ENCODE peak calls at places on chromosome 9, in six cellular contexts. R is uterus, C is right lobe of liver, Y is body of pancreas, T is A549, M is stomach. E is an unnamed sample. For H3K4me1, the result is how much of the 10 kb centered on the place peaks cover.

GRCh38 chr9:115514454-115514853 is 396.5 kb upstream of the TNC start:
- DNase-seq in R (no peak), C (no peak), Y (no peak), T (no peak), M (no peak), E (no peak)

GRCh38 chr9:96777539-96777864 is 385 bp downstream of the ZNF510 start:
- DNase-seq in R (no peak), C (no peak), Y (no peak), T (no peak), M (no peak), E (no peak)

GRCh38 chr9:124045076-124045829 is 33.7 kb downstream of the LHX2 start:
- DNase-seq in R (peak), C (peak), Y (peak), T (no peak), M (peak), E (peak)

GRCh38 chr9:33752130-33752637 is 43.2 kb upstream of the PRSS3 start:
- DNase-seq in R (no peak), C (no peak), Y (no peak), T (peak), M (no peak), E (no peak)

GRCh38 chr9:79617395-79617794 is 45.6 kb downstream of the TLE4 start:
- DNase-seq in R (peak), C (peak), Y (peak), T (no peak), M (peak), E (no peak)

GRCh38 chr9:113436753-113437515 is 26.4 kb downstream of the C9orf43 start:
- DNase-seq in R (no peak), C (no peak), Y (no peak), T (peak), M (no peak), E (no peak)

GRCh38 chr9:100426532-100427365 is at the start of gene MSANTD3:
- DNase-seq in R (peak), C (peak), Y (peak), T (peak), M (peak), E (peak)

GRCh38 chr9:92590386-92590785 is 54.6 kb upstream of the ECM2 start:
- DNase-seq in R (peak), C (no peak), Y (peak), T (no peak), M (no peak), E (peak)

GRCh38 chr9:33263131-33263935 is 1.2 kb downstream of the BAG1 start:
- DNase-seq in R (peak), C (peak), Y (peak), T (no peak), M (no peak), E (peak)

GRCh38 chr9:136977223-136978072 is at the start of gene PTGDS:
- DNase-seq in R (peak), C (no peak), Y (no peak), T (no peak), M (no peak), E (no peak)

GRCh38 chr9:94159069-94159915 is 75.0 kb downstream of the PTPDC1 start:
- DNase-seq in R (no peak), C (no peak), Y (no peak), T (no peak), M (no peak), E (no peak)

GRCh38 chr9:22278426-22278825 is 168.2 kb upstream of the DMRTA1 start:
- DNase-seq in R (no peak), C (no peak), Y (no peak), T (no peak), M (no peak), E (no peak)

GRCh38 chr9:131997779-131998178 is 81.9 kb downstream of the MED27 start:
- DNase-seq in R (peak), C (no peak), Y (peak), T (no peak), M (peak), E (peak)

GRCh38 chr9:17656889-17657288 is 78.0 kb downstream of the SH3GL2 start:
- DNase-seq in R (no peak), C (no peak), Y (no peak), T (no peak), M (no peak), E (no peak)

GRCh38 chr9:95089916-95090791 is 227.4 kb downstream of the FANCC start:
- DNase-seq in R (no peak), C (peak), Y (peak), T (peak), M (peak), E (peak)

GRCh38 chr9:27489087-27489876 is 34.8 kb upstream of the IFNK start:
- DNase-seq in R (no peak), C (no peak), Y (no peak), T (no peak), M (no peak), E (no peak)

GRCh38 chr9:91187965-91188344 is 173.8 kb downstream of the AUH start:
- DNase-seq in R (no peak), C (no peak), Y (no peak), T (no peak), M (no peak), E (no peak)

GRCh38 chr9:112380771-112381181 is 868 bp downstream of the HSDL2 start:
- DNase-seq in R (no peak), C (no peak), Y (no peak), T (peak), M (no peak), E (no peak)

GRCh38 chr9:94757158-94757557 is 30.7 kb downstream of the AOPEP start:
- DNase-seq in R (no peak), C (no peak), Y (no peak), T (no peak), M (no peak), E (no peak)

GRCh38 chr9:84731696-84732095 is 62.2 kb downstream of the NTRK2 start:
- DNase-seq in R (no peak), C (no peak), Y (no peak), T (no peak), M (no peak), E (no peak)

GRCh38 chr9:94082956-94083355 is 1.3 kb upstream of the PTPDC1 start:
- DNase-seq in R (no peak), C (no peak), Y (no peak), T (no peak), M (no peak), E (no peak)

GRCh38 chr9:84374516-84374915 is 34.0 kb upstream of the SLC28A3 start:
- DNase-seq in R (no peak), C (no peak), Y (no peak), T (no peak), M (no peak), E (no peak)

GRCh38 chr9:109297899-109298298 is 23.0 kb downstream of the EPB41L4B start:
- DNase-seq in R (no peak), C (no peak), Y (no peak), T (peak), M (no peak), E (no peak)

GRCh38 chr9:134983094-134983493 is 65.4 kb upstream of the FCN1 start:
- DNase-seq in R (no peak), C (peak), Y (no peak), T (no peak), M (peak), E (no peak)

GRCh38 chr9:38435526-38435925 is 11.3 kb upstream of the IGFBPL1 start:
- DNase-seq in R (no peak), C (no peak), Y (no peak), T (no peak), M (no peak), E (no peak)

GRCh38 chr9:111038336-111039202 is at the start of gene LPAR1:
- DNase-seq in R (peak), C (peak), Y (peak), T (peak), M (peak), E (peak)

GRCh38 chr9:112852741-112853505 is 37.8 kb downstream of the SLC46A2 start:
- DNase-seq in R (no peak), C (no peak), Y (no peak), T (no peak), M (no peak), E (no peak)

GRCh38 chr9:134366223-134367031 is 40.2 kb downstream of the RXRA start:
- DNase-seq in R (peak), C (peak), Y (peak), T (peak), M (peak), E (peak)

GRCh38 chr9:130179508-130179907 is 7.3 kb downstream of the NCS1 start:
- DNase-seq in R (no peak), C (no peak), Y (no peak), T (no peak), M (no peak), E (no peak)

GRCh38 chr9:105473221-105473620 is 25.4 kb downstream of the FSD1L start:
- DNase-seq in R (no peak), C (no peak), Y (no peak), T (no peak), M (no peak), E (no peak)

GRCh38 chr9:136489731-136490130 is 6.9 kb upstream of the SEC16A start:
- DNase-seq in R (no peak), C (no peak), Y (no peak), T (no peak), M (no peak), E (no peak)

GRCh38 chr9:78918976-78919375 is 622.1 kb downstream of the PSAT1 start:
- DNase-seq in R (no peak), C (no peak), Y (no peak), T (no peak), M (no peak), E (no peak)

GRCh38 chr9:95007470-95007869 is 281.0 kb downstream of the AOPEP start:
- DNase-seq in R (no peak), C (no peak), Y (no peak), T (no peak), M (no peak), E (no peak)

GRCh38 chr9:127979333-127980055 is 1.3 kb downstream of the EEIG1 start:
- DNase-seq in R (peak), C (peak), Y (peak), T (peak), M (peak), E (peak)
- TF ChIP-seq POLR2A in R (no peak), C (no peak), Y (no peak), T (no peak), M (no peak), E (no peak)

DNA sequence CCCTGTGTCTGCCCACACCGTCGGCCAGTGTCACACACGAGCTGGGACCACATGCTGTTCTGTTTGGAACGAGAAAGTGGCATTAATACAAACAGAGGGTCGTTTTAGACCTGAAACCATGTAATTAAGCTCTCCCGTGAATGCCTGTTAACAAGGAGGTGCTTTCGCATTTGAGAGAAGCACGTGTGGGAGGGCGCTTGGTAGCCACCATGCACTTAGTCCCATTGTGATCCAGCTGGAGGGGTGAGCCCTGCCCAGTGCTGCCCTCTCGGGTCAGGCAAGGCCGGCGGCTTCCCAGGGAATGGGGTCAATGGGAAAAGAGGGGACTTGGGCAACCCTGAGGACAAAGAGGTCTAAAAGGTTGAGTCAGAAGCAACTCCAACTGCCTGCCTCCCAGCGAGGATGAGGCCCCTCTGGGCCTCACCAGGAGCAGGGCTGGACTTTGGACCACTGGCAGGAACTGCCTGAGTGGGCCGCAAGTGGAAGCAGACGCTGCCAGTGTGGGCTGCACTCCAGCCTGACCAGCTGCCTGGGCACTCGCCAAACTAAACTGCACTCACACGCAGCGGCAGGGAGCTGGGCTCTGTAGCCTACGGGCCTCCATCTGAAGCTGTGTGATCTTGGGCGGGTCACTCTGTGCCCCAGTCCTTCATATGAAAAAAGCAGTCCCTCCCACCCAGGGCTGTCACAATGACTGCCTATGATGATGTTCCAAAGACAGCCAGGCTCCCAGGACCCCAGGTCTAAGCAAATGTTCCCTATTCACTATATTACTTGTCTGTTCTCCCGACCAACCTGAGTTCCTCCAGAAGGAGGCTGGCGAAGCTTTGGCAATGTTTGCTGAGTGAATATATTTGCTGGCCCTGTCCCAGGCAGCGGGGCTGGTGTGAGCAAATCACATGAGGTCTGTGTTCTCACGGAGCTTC is 195.7 kb downstream of the CDK5RAP2 start:
- DNase-seq in R (no peak), C (peak), Y (peak), T (no peak), M (peak), E (no peak)
- TF ChIP-seq CTCF in R (no peak), C (no peak), Y (no peak), T (no peak), M (no peak), E (no peak)

DNA sequence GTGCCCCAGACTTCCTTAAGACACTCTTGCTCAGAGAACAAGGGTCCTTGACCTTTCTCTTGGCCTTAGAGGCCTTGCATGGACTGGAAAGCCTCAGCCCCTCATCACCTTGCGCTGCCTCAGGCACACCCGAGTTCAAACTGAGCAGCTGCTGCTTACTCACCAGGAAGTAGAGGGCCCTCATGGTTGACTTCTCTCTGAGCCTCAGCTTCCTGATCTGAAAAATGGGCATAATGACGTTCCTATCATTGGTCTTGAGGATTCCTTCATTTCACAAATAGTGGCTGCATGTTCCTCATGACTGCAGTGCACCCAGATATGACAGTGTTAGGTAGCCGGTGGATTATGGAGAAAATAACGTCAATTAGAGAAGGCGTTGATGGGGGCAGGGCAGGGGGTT is 28.6 kb downstream of the IER5L start:
- DNase-seq in R (no peak), C (no peak), Y (no peak), T (no peak), M (no peak), E (no peak)
- H3K4me1 ChIP-seq in R (under half), C (under half), Y (under half), T (under half), M (under half), E (under half)

DNA sequence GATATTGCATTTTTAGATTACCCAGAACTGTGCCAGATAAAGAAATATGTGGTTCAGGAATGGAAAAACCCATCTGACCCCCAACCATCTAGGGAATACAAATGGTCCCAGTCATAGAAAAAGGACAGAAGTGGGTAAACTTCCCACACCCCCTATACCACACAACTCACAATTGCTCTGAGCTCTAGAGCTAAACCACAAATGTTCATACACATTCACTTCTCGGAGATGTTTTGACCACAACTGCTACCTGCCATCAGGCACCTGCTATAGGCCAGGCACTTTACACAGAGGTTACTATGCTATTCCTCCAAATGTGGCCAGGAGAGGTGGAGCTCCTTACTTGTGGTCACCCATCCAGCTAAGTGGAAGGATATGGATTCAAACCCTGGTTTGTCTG is 311.1 kb downstream of the ASTN2 start:
- DNase-seq in R (no peak), C (no peak), Y (no peak), T (no peak), M (no peak), E (no peak)
- TF ChIP-seq POLR2A in R (no peak), C (no peak), Y (no peak), T (no peak), M (no peak), E (no peak)

DNA sequence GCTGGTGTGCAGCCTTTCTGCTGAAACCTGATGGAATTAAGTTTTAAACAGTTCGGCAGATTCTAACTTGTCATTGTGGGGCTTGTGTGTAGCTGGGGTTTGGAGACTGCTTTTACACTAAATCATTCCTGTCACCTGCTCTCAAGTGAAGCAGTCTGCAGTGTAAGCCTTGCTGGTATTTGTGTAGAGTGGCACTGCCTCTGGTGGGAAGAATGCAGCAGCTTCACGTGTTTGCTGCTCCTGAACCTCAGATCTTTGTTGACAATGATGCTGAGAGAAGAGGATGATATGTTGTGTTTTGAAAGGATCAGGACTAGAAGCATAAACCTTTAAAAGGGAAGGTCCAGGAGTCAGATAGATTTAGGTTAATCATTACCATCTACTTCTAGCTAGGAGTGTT is 88.1 kb downstream of the KDM4C start:
- DNase-seq in R (no peak), C (no peak), Y (no peak), T (peak), M (no peak), E (no peak)
- TF ChIP-seq CTCF in R (peak), C (peak), Y (no peak), T (peak), M (peak), E (no peak)

DNA sequence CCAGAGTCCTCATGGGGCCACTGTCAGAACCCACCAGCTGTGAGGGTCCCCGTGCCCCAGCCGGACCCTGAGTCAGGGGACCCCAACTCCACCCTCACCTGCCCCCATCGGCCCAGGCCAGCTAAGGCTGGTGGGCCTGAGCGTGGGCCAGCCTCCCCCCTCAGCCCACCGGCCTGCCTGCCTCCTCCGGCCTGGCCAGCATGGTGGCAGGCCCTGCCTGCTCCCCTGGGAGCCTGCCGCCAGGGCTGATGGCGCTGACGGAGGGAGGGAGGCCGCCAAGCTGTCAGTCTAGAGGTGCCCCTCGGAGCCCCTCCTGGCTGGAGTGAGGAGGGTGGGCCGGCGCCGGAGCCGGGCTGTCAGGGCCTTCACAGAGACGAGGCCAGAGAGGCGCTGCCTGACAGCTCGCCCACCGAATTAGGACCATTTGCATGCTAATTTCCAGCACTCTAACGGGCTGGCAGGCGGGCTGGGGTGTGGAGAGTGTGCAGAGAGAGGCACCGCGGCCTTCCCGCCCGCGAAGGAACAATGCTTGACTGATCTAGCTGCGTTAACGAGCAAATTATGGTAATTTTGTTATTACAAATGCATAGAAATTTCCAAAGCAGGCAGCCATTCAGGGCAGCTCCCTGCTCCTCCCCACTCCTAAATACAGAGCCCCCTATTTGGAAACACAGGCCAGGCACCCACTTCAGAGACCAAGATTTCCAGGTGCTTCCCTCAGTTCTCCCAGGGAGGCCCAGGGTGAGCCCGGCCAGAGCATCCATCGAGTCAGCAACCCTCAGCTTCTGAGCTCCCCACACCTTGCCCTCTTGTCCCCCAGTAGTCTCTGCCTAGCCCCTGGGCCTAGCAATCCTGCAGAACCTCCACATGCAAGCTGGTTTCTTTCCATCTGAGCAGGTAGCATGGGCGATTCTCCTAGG is 169.3 kb downstream of the PAX5 start:
- DNase-seq in R (no peak), C (no peak), Y (no peak), T (no peak), M (no peak), E (no peak)
- H3K4me1 ChIP-seq in R (under half), C (under half), Y (under half), T (under half), M (under half), E (under half)